ENCODE peak calls at places on chromosomes 5 and 9, in four cellular contexts. O, R, E and W are unnamed samples.

GRCh38 chr5:95773325-95774059 is 42.4 kb downstream of the RHOBTB3 start:
- DNase-seq in O (peak; percentile 90), R (no peak), E (peak; percentile 77), W (no peak)

GRCh38 chr5:139458580-139459407 is 3.7 kb downstream of the ECSCR start:
- DNase-seq in O (peak; percentile 88), R (no peak), E (no peak), W (no peak)

GRCh38 chr5:13470256-13470655 is 474.2 kb downstream of the DNAH5 start:
- DNase-seq in O (no peak), R (no peak), E (no peak), W (no peak)

GRCh38 chr9:32384002-32384363 is 460 bp upstream of the ACO1 start:
- DNase-seq in O (no peak), R (no peak), E (no peak), W (no peak)

GRCh38 chr5:142621227-142621626 is 64.7 kb downstream of the FGF1 start:
- DNase-seq in O (peak; percentile 87), R (no peak), E (no peak), W (no peak)

GRCh38 chr9:123282343-123283047 is 14.1 kb upstream of the STRBP start:
- DNase-seq in O (no peak), R (peak; percentile 61), E (peak; percentile 68), W (peak; percentile 29)

GRCh38 chr5:151179489-151179840 is 21.9 kb upstream of the ANXA6 start:
- DNase-seq in O (no peak), R (no peak), E (no peak), W (no peak)

GRCh38 chr5:133727636-133728035 is 115.3 kb upstream of the FSTL4 start:
- DNase-seq in O (no peak), R (no peak), E (no peak), W (no peak)

GRCh38 chr9:31700252-31701045 is 684.0 kb upstream of the ACO1 start:
- DNase-seq in O (no peak), R (no peak), E (no peak), W (no peak)

GRCh38 chr9:37760416-37761165 is 7.0 kb downstream of the TRMT10B start:
- DNase-seq in O (peak; percentile 89), R (no peak), E (peak; percentile 45), W (no peak)

GRCh38 chr5:38060354-38060753 is 198.0 kb upstream of the EGFLAM start:
- DNase-seq in O (peak; percentile 66), R (peak; percentile 18), E (no peak), W (no peak)

GRCh38 chr5:90479611-90480385 is 5.1 kb downstream of the POLR3G start:
- DNase-seq in O (peak; percentile 59), R (no peak), E (no peak), W (no peak)

DNA sequence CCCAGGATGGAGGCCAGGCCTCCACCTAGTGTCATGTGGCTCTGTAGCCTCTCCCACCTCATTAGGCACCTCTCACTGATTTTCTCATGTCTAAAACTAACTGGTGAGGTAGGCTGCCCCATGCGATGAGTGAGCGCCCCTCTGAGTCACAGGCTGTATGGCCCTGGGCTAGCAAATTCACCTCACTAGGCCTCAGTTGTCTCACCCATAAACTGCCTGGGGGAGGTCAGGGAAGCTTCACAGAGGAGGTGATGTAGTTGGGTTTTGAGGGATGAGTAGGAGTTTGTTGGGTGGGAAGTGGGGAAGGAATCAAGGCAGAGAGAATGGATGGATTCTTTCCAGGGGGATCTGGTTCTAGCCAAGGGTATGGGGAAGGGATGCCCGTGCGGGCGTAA is 8.8 kb downstream of the RXRA start:
- DNase-seq in O (peak; percentile 43), R (no peak), E (peak; percentile 59), W (no peak)
- H3K4me1 ChIP-seq in O (peaks cover 42% of the 10 kb centered on the region), R (peaks cover 90% of the 10 kb centered on the region), E (peaks cover 26% of the 10 kb centered on the region), W (peaks cover 2% of the 10 kb centered on the region)

DNA sequence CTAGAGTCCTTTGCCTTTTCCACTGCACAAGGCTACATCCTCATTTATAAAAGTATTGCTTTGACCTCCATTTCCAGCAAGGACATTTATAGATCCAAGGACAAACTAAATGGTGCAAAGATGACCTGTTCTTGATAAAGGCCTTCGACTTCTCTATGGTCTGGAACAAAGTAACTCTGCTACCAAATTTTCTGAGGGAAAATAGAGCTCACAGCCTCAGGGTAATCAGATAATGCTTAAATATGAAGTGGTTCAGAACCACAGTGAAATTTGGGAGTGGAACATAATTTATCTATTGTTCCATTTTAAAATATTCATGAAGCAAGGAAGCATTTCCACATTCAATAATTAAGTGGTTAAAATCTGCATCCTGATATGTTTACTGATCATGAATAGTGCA is 137.5 kb downstream of the TTLL11 start:
- DNase-seq in O (no peak), R (no peak), E (no peak), W (no peak)
- H3K27ac ChIP-seq in O (no peak overlapping the region), R (no peak overlapping the region), E (no peak overlapping the region), W (no peak overlapping the region)

DNA sequence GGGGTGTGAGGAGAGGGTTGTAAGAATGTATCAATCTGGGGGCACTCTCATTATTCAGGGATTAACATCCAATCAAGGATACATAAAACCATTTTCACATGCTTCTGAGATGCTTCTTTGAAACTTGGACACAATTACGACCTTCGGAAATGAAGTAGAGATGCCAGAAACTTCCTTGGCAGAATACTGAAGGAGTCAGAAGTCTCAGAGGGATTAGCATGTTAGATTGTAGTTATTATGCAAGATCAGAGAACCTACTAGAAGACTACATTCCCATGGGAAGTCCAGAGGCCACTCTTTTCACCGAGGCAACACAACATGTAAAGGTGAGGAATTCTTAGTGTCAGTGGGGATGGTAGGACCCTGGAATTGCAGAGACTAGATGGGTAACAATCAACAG is 5.1 kb upstream of the SLC22A4 start:
- DNase-seq in O (no peak), R (no peak), E (no peak), W (no peak)
- H3K4me1 ChIP-seq in O (peaks cover 3% of the 10 kb centered on the region), R (no peaks in the 10 kb centered on the region), E (peaks cover 13% of the 10 kb centered on the region), W (no peaks in the 10 kb centered on the region)

GRCh38 chr5:91794455-91794854 is 411.3 kb upstream of the ARRDC3 start:
- DNase-seq in O (no peak), R (no peak), E (peak; percentile 64), W (no peak)
- H3K27ac ChIP-seq in O (no peak overlapping the region), R (no peak overlapping the region), E (peak overlapping the region; percentile 53), W (no peak overlapping the region)

DNA sequence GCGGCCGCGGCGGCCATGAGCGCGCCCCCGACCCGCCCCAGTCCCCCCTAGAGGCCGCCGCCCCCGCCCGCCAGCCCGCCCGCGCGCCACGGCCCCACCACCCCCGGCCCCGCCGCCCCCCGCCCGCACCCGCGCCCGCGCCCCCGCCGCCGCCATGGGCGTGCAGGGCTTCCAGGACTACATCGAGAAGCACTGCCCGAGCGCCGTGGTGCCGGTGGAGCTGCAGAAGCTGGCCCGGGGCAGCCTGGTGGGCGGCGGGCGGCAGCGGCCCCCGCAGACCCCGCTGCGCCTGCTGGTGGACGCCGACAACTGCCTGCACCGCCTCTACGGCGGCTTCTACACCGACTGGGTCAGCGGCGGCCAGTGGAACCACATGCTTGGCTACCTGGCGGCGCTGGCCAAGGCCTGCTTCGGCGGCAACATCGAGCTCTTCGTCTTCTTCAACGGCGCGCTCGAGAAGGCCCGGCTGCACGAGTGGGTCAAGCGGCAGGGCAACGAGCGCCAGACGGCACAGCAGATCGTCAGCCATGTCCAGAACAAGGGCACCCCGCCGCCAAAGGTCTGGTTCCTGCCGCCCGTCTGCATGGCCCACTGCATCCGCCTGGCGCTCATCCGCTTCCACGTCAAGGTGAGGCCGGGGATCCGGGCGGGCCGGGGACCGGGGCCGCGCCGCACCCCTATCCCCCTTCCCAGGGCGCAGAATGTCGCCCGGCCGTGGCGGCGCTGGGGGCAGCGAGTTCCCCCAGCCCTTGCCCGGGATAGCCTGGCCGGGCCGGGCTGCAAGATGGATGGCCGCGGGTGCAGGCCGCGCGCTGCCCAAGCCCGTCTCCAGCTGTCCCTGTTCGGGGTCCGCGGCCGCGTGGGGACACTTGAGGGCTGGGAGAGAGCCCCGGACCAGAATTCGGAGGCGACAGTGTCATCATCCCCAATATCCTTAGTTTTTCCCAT is 551 bp downstream of the FAM120A start:
- DNase-seq in O (peak; percentile 33), R (peak; percentile 74), E (peak; percentile 38), W (peak; percentile 46)
- H3K4me1 ChIP-seq in O (no peaks in the 10 kb centered on the region), R (peaks cover 9% of the 10 kb centered on the region), E (peaks cover 31% of the 10 kb centered on the region), W (no peaks in the 10 kb centered on the region)

GRCh38 chr5:389197-389821 is 53.7 kb upstream of the EXOC3 start:
- DNase-seq in O (no peak), R (no peak), E (no peak), W (peak; percentile 2)

GRCh38 chr5:386432-387341 is 56.3 kb upstream of the EXOC3 start:
- DNase-seq in O (peak; percentile 76), R (no peak), E (peak; percentile 87), W (no peak)

GRCh38 chr5:387491-388265 is 55.3 kb upstream of the EXOC3 start:
- DNase-seq in O (no peak), R (peak; percentile 5), E (no peak), W (no peak)

GRCh38 chr5:389891-390290 is 53.1 kb upstream of the EXOC3 start:
- DNase-seq in O (no peak), R (no peak), E (no peak), W (no peak)

DNA sequence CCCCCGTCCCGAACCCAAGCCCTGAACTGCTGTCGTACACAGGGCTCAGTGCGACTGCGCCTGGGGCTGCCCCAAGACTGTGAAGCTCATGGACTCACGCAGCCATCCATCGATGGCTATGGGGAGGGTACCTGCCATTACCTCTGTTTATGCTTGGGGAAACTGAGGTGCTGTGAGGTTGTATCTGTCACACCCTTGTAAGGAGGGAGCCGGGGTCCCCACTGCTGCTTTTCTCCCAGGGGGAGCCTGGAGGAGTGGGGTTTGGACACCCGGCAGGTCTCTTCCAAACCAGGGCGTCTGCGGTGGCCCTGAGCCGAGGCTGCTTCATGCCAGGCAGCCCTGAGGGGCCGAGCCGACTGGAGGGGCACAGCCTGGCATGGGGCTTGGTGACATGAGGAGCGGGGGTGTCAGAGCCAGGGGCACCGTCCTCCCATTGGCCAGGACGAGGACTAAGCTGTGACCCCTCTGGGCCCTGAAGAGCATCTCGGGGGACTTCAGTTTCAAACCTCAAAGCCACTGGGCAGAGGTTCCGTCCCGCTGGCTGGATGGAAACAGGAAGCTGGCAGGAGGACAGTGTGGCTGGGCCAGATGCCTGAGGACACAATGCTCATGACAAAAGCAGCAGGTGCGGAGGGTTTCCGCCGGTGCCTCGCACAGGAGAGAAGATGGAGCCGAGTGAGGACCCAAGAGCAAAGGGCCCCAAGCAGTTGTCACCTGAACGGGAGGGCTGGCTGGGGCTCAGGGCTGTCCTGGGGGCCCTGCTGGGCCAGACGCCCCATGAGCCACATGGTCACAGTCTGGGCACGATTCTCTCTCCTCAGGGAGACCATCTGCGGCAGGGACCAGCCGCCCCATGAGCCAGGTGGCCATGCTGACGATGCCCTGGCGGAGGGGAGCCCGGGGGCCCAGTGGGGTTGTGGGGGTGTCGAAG is 54.4 kb upstream of the EXOC3 start:
- DNase-seq in O (no peak), R (no peak), E (no peak), W (no peak)
- H3K27ac ChIP-seq in O (no peak overlapping the region), R (no peak overlapping the region), E (no peak overlapping the region), W (no peak overlapping the region)